ENCODE peak calls at places on chromosomes 11 and 22, in five cellular contexts. One of them, this sample, is unnamed.

GRCh38 chr22:46661221-46661851 is 41.1 kb downstream of the GRAMD4 start:
- DNase-seq in mammary epithelial cell: peak
- DNase-seq in activated CD8-positive, alpha-beta memory T cell treated with anti-CD3 and anti-CD28 coated beads, Interleukin-2, amount 10 ng/mL, durations not matched to agents 7 days and 5 days: no peak
- DNase-seq in stimulated activated CD4-positive, alpha-beta T cell treated with anti-CD3 and anti-CD28 coated beads, Interleukin-4, amount 100 ng/mL, for 48 hours: peak
- DNase-seq in SW480: peak
- DNase-seq in this sample: peak

GRCh38 chr11:73156114-73156513 is 14.0 kb upstream of the FCHSD2 start:
- DNase-seq in stimulated activated CD4-positive, alpha-beta T cell treated with anti-CD3 and anti-CD28 coated beads, Interleukin-4, amount 100 ng/mL, for 48 hours: no peak
- DNase-seq in mammary epithelial cell: no peak
- DNase-seq in activated CD8-positive, alpha-beta memory T cell treated with anti-CD3 and anti-CD28 coated beads, Interleukin-2, amount 10 ng/mL, durations not matched to agents 7 days and 5 days: no peak
- DNase-seq in SW480: no peak
- DNase-seq in this sample: no peak

GRCh38 chr11:61026121-61027031 is 54.9 kb downstream of the CD6 start:
- DNase-seq in SW480: no peak
- DNase-seq in activated CD8-positive, alpha-beta memory T cell treated with anti-CD3 and anti-CD28 coated beads, Interleukin-2, amount 10 ng/mL, durations not matched to agents 7 days and 5 days: peak
- DNase-seq in stimulated activated CD4-positive, alpha-beta T cell treated with anti-CD3 and anti-CD28 coated beads, Interleukin-4, amount 100 ng/mL, for 48 hours: no peak
- DNase-seq in mammary epithelial cell: no peak
- DNase-seq in this sample: peak

GRCh38 chr11:47409440-47410403 is 1.3 kb downstream of the SLC39A13 start:
- DNase-seq in SW480: no peak
- DNase-seq in stimulated activated CD4-positive, alpha-beta T cell treated with anti-CD3 and anti-CD28 coated beads, Interleukin-4, amount 100 ng/mL, for 48 hours: no peak
- DNase-seq in mammary epithelial cell: peak
- DNase-seq in activated CD8-positive, alpha-beta memory T cell treated with anti-CD3 and anti-CD28 coated beads, Interleukin-2, amount 10 ng/mL, durations not matched to agents 7 days and 5 days: no peak
- DNase-seq in this sample: no peak

GRCh38 chr11:123801765-123802164 is 4.4 kb downstream of the OR6M1 start:
- DNase-seq in activated CD8-positive, alpha-beta memory T cell treated with anti-CD3 and anti-CD28 coated beads, Interleukin-2, amount 10 ng/mL, durations not matched to agents 7 days and 5 days: no peak
- DNase-seq in stimulated activated CD4-positive, alpha-beta T cell treated with anti-CD3 and anti-CD28 coated beads, Interleukin-4, amount 100 ng/mL, for 48 hours: no peak
- DNase-seq in SW480: no peak
- DNase-seq in mammary epithelial cell: no peak
- DNase-seq in this sample: no peak

GRCh38 chr11:86592659-86593451 is 79.6 kb downstream of the ME3 start:
- DNase-seq in SW480: peak
- DNase-seq in stimulated activated CD4-positive, alpha-beta T cell treated with anti-CD3 and anti-CD28 coated beads, Interleukin-4, amount 100 ng/mL, for 48 hours: peak
- DNase-seq in activated CD8-positive, alpha-beta memory T cell treated with anti-CD3 and anti-CD28 coated beads, Interleukin-2, amount 10 ng/mL, durations not matched to agents 7 days and 5 days: peak
- DNase-seq in mammary epithelial cell: peak
- DNase-seq in this sample: no peak

GRCh38 chr11:36391062-36391461 is 95.0 kb downstream of the PRR5L start:
- DNase-seq in mammary epithelial cell: no peak
- DNase-seq in SW480: no peak
- DNase-seq in activated CD8-positive, alpha-beta memory T cell treated with anti-CD3 and anti-CD28 coated beads, Interleukin-2, amount 10 ng/mL, durations not matched to agents 7 days and 5 days: no peak
- DNase-seq in stimulated activated CD4-positive, alpha-beta T cell treated with anti-CD3 and anti-CD28 coated beads, Interleukin-4, amount 100 ng/mL, for 48 hours: no peak
- DNase-seq in this sample: peak

GRCh38 chr22:31496735-31497146 is 405 bp downstream of the SFI1 start:
- DNase-seq in stimulated activated CD4-positive, alpha-beta T cell treated with anti-CD3 and anti-CD28 coated beads, Interleukin-4, amount 100 ng/mL, for 48 hours: peak
- DNase-seq in activated CD8-positive, alpha-beta memory T cell treated with anti-CD3 and anti-CD28 coated beads, Interleukin-2, amount 10 ng/mL, durations not matched to agents 7 days and 5 days: peak
- DNase-seq in mammary epithelial cell: no peak
- DNase-seq in SW480: no peak
- DNase-seq in this sample: no peak

GRCh38 chr22:39490135-39490798 is 11.8 kb upstream of the MIEF1 start:
- DNase-seq in activated CD8-positive, alpha-beta memory T cell treated with anti-CD3 and anti-CD28 coated beads, Interleukin-2, amount 10 ng/mL, durations not matched to agents 7 days and 5 days: peak
- DNase-seq in SW480: peak
- DNase-seq in stimulated activated CD4-positive, alpha-beta T cell treated with anti-CD3 and anti-CD28 coated beads, Interleukin-4, amount 100 ng/mL, for 48 hours: peak
- DNase-seq in mammary epithelial cell: peak
- DNase-seq in this sample: peak

GRCh38 chr11:72395993-72396392 is 38.3 kb downstream of the CLPB start:
- DNase-seq in SW480: no peak
- DNase-seq in activated CD8-positive, alpha-beta memory T cell treated with anti-CD3 and anti-CD28 coated beads, Interleukin-2, amount 10 ng/mL, durations not matched to agents 7 days and 5 days: no peak
- DNase-seq in stimulated activated CD4-positive, alpha-beta T cell treated with anti-CD3 and anti-CD28 coated beads, Interleukin-4, amount 100 ng/mL, for 48 hours: no peak
- DNase-seq in mammary epithelial cell: no peak
- DNase-seq in this sample: peak

GRCh38 chr11:133961890-133962289 is 5.1 kb upstream of the IGSF9B start:
- DNase-seq in mammary epithelial cell: no peak
- DNase-seq in stimulated activated CD4-positive, alpha-beta T cell treated with anti-CD3 and anti-CD28 coated beads, Interleukin-4, amount 100 ng/mL, for 48 hours: no peak
- DNase-seq in SW480: no peak
- DNase-seq in activated CD8-positive, alpha-beta memory T cell treated with anti-CD3 and anti-CD28 coated beads, Interleukin-2, amount 10 ng/mL, durations not matched to agents 7 days and 5 days: no peak
- DNase-seq in this sample: no peak

GRCh38 chr11:12284321-12285050 is 92.9 kb upstream of the PARVA start:
- DNase-seq in mammary epithelial cell: no peak
- DNase-seq in SW480: no peak
- DNase-seq in stimulated activated CD4-positive, alpha-beta T cell treated with anti-CD3 and anti-CD28 coated beads, Interleukin-4, amount 100 ng/mL, for 48 hours: no peak
- DNase-seq in activated CD8-positive, alpha-beta memory T cell treated with anti-CD3 and anti-CD28 coated beads, Interleukin-2, amount 10 ng/mL, durations not matched to agents 7 days and 5 days: peak
- DNase-seq in this sample: peak

GRCh38 chr11:35618497-35619029 is 303 bp downstream of the FJX1 start:
- DNase-seq in SW480: peak
- DNase-seq in activated CD8-positive, alpha-beta memory T cell treated with anti-CD3 and anti-CD28 coated beads, Interleukin-2, amount 10 ng/mL, durations not matched to agents 7 days and 5 days: no peak
- DNase-seq in stimulated activated CD4-positive, alpha-beta T cell treated with anti-CD3 and anti-CD28 coated beads, Interleukin-4, amount 100 ng/mL, for 48 hours: no peak
- DNase-seq in mammary epithelial cell: peak
- DNase-seq in this sample: no peak

GRCh38 chr11:36618025-36618700 is 20.1 kb upstream of the RAG2 start:
- DNase-seq in SW480: no peak
- DNase-seq in stimulated activated CD4-positive, alpha-beta T cell treated with anti-CD3 and anti-CD28 coated beads, Interleukin-4, amount 100 ng/mL, for 48 hours: no peak
- DNase-seq in mammary epithelial cell: no peak
- DNase-seq in activated CD8-positive, alpha-beta memory T cell treated with anti-CD3 and anti-CD28 coated beads, Interleukin-2, amount 10 ng/mL, durations not matched to agents 7 days and 5 days: no peak
- DNase-seq in this sample: no peak

GRCh38 chr11:2699185-2699530 is 636 bp downstream of the KCNQ1OT1 start:
- DNase-seq in activated CD8-positive, alpha-beta memory T cell treated with anti-CD3 and anti-CD28 coated beads, Interleukin-2, amount 10 ng/mL, durations not matched to agents 7 days and 5 days: no peak
- DNase-seq in stimulated activated CD4-positive, alpha-beta T cell treated with anti-CD3 and anti-CD28 coated beads, Interleukin-4, amount 100 ng/mL, for 48 hours: no peak
- DNase-seq in SW480: peak
- DNase-seq in mammary epithelial cell: peak
- DNase-seq in this sample: no peak

GRCh38 chr22:19933328-19934241 is 8.0 kb upstream of the COMT start:
- DNase-seq in activated CD8-positive, alpha-beta memory T cell treated with anti-CD3 and anti-CD28 coated beads, Interleukin-2, amount 10 ng/mL, durations not matched to agents 7 days and 5 days: no peak
- DNase-seq in stimulated activated CD4-positive, alpha-beta T cell treated with anti-CD3 and anti-CD28 coated beads, Interleukin-4, amount 100 ng/mL, for 48 hours: no peak
- DNase-seq in SW480: no peak
- DNase-seq in mammary epithelial cell: no peak
- DNase-seq in this sample: no peak

GRCh38 chr11:35786918-35787557 is 124.5 kb downstream of the TRIM44 start:
- DNase-seq in activated CD8-positive, alpha-beta memory T cell treated with anti-CD3 and anti-CD28 coated beads, Interleukin-2, amount 10 ng/mL, durations not matched to agents 7 days and 5 days: no peak
- DNase-seq in stimulated activated CD4-positive, alpha-beta T cell treated with anti-CD3 and anti-CD28 coated beads, Interleukin-4, amount 100 ng/mL, for 48 hours: no peak
- DNase-seq in SW480: no peak
- DNase-seq in mammary epithelial cell: no peak
- DNase-seq in this sample: no peak

GRCh38 chr11:31798057-31799035 is 12.8 kb downstream of the PAX6 start:
- DNase-seq in mammary epithelial cell: no peak
- DNase-seq in SW480: no peak
- DNase-seq in activated CD8-positive, alpha-beta memory T cell treated with anti-CD3 and anti-CD28 coated beads, Interleukin-2, amount 10 ng/mL, durations not matched to agents 7 days and 5 days: peak
- DNase-seq in stimulated activated CD4-positive, alpha-beta T cell treated with anti-CD3 and anti-CD28 coated beads, Interleukin-4, amount 100 ng/mL, for 48 hours: no peak
- DNase-seq in this sample: no peak

GRCh38 chr22:49207008-49207775 is 620.5 kb downstream of the BRD1 start:
- DNase-seq in activated CD8-positive, alpha-beta memory T cell treated with anti-CD3 and anti-CD28 coated beads, Interleukin-2, amount 10 ng/mL, durations not matched to agents 7 days and 5 days: peak
- DNase-seq in mammary epithelial cell: no peak
- DNase-seq in SW480: no peak
- DNase-seq in stimulated activated CD4-positive, alpha-beta T cell treated with anti-CD3 and anti-CD28 coated beads, Interleukin-4, amount 100 ng/mL, for 48 hours: no peak
- DNase-seq in this sample: no peak

GRCh38 chr11:78192911-78193341 is 4.2 kb downstream of the USP35 start:
- DNase-seq in activated CD8-positive, alpha-beta memory T cell treated with anti-CD3 and anti-CD28 coated beads, Interleukin-2, amount 10 ng/mL, durations not matched to agents 7 days and 5 days: no peak
- DNase-seq in stimulated activated CD4-positive, alpha-beta T cell treated with anti-CD3 and anti-CD28 coated beads, Interleukin-4, amount 100 ng/mL, for 48 hours: no peak
- DNase-seq in mammary epithelial cell: no peak
- DNase-seq in SW480: no peak
- DNase-seq in this sample: no peak

GRCh38 chr22:29700949-29701927 is 18.6 kb upstream of the CABP7 start:
- DNase-seq in stimulated activated CD4-positive, alpha-beta T cell treated with anti-CD3 and anti-CD28 coated beads, Interleukin-4, amount 100 ng/mL, for 48 hours: no peak
- DNase-seq in SW480: peak
- DNase-seq in mammary epithelial cell: no peak
- DNase-seq in activated CD8-positive, alpha-beta memory T cell treated with anti-CD3 and anti-CD28 coated beads, Interleukin-2, amount 10 ng/mL, durations not matched to agents 7 days and 5 days: no peak
- DNase-seq in this sample: no peak

GRCh38 chr11:108697872-108698473 is 33.1 kb downstream of the DDX10 start:
- DNase-seq in SW480: peak
- DNase-seq in mammary epithelial cell: peak
- DNase-seq in stimulated activated CD4-positive, alpha-beta T cell treated with anti-CD3 and anti-CD28 coated beads, Interleukin-4, amount 100 ng/mL, for 48 hours: peak
- DNase-seq in activated CD8-positive, alpha-beta memory T cell treated with anti-CD3 and anti-CD28 coated beads, Interleukin-2, amount 10 ng/mL, durations not matched to agents 7 days and 5 days: peak
- DNase-seq in this sample: peak

This sample was measured in Ammon's horn.